ENCODE peak calls at places on chromosomes 3 and 15, in four cellular contexts. N is pancreas, M is stomach, Q is mammary epithelial cell. P is an unnamed sample.

GRCh38 chr3:11566916-11567315 is 76.8 kb downstream of the VGLL4 start:
- DNase-seq in N (no peak), M (no peak), Q (no peak), P (no peak)

GRCh38 chr3:148990211-148990610 is 1.1 kb upstream of the GYG1 start:
- DNase-seq in N (no peak), M (no peak), Q (no peak), P (no peak)

GRCh38 chr3:131216801-131217200 is 164.8 kb upstream of the NUDT16 start:
- DNase-seq in N (no peak), M (peak), Q (peak), P (peak)

GRCh38 chr15:25863067-25863967 is at the start of gene ATP10A:
- DNase-seq in N (no peak), M (no peak), Q (no peak), P (no peak)

GRCh38 chr15:89936051-89936792 is 23.5 kb upstream of the ARPIN start:
- DNase-seq in N (no peak), M (no peak), Q (no peak), P (no peak)

GRCh38 chr15:63436872-63437375 is 55.3 kb upstream of the CA12 start:
- DNase-seq in N (peak), M (peak), Q (peak), P (peak)

GRCh38 chr3:158248261-158248660 is 138.4 kb downstream of the RSRC1 start:
- DNase-seq in N (no peak), M (no peak), Q (no peak), P (no peak)

GRCh38 chr3:194937751-194938358 is 252.2 kb downstream of the FAM43A start:
- DNase-seq in N (no peak), M (no peak), Q (no peak), P (no peak)

GRCh38 chr3:45574067-45574494 is 20.5 kb upstream of the LIMD1 start:
- DNase-seq in N (no peak), M (no peak), Q (no peak), P (no peak)

GRCh38 chr15:86167816-86168215 is 88.1 kb downstream of the AGBL1 start:
- DNase-seq in N (no peak), M (no peak), Q (no peak), P (no peak)

GRCh38 chr3:33526787-33527186 is 86.6 kb upstream of the UBP1 start:
- DNase-seq in N (no peak), M (no peak), Q (no peak), P (no peak)

GRCh38 chr15:42107483-42107882 is 13.1 kb upstream of the PLA2G4D start:
- DNase-seq in N (no peak), M (peak), Q (peak), P (no peak)

GRCh38 chr3:158111861-158112260 is 2.0 kb downstream of the RSRC1 start:
- DNase-seq in N (no peak), M (no peak), Q (no peak), P (no peak)

GRCh38 chr3:126448141-126448892 is 27.4 kb downstream of the ZXDC start:
- DNase-seq in N (no peak), M (no peak), Q (no peak), P (no peak)

GRCh38 chr3:58116161-58116955 is 94.4 kb downstream of the DNASE1L3 start:
- DNase-seq in N (no peak), M (no peak), Q (no peak), P (no peak)

GRCh38 chr15:39852237-39852636 is 67.8 kb downstream of the GPR176 start:
- DNase-seq in N (no peak), M (no peak), Q (no peak), P (no peak)

GRCh38 chr3:196842567-196843434 is 24.9 kb upstream of the SENP5 start:
- DNase-seq in N (no peak), M (no peak), Q (no peak), P (no peak)
- H3K27ac ChIP-seq in N (no peak), M (no peak), Q (no peak), P (no peak)

DNA sequence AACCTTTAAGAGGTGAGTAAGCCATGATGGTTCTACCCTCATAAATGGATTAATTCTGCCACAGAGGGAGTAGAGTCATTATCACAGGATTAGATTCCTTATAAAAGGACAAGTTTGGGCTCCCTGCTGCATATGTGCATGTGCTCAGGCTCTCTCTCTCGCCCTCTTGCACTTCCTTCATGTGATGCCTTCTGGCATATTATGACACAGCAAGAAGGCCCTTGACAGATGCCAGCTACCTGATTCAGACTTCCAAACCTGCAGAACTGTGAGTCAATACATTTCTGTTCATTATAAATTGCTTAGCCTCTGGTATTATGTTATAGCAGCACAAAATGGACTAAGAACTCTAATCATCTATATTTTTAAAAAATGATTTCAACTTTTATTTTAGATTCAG is 205.3 kb downstream of the CTNNB1 start:
- DNase-seq in N (no peak), M (no peak), Q (peak), P (peak)
- H3K27ac ChIP-seq in N (no peak), M (no peak), Q (no peak), P (no peak)

GRCh38 chr3:147008886-147009285 is 397.5 kb downstream of the ZIC4 start:
- DNase-seq in N (peak), M (no peak), Q (no peak), P (no peak)
- H3K27ac ChIP-seq in N (peak), M (no peak), Q (no peak), P (no peak)

GRCh38 chr3:66439666-66440344 is 61.0 kb downstream of the LRIG1 start:
- DNase-seq in N (no peak), M (no peak), Q (no peak), P (no peak)

GRCh38 chr3:66443404-66443803 is 57.4 kb downstream of the LRIG1 start:
- DNase-seq in N (no peak), M (no peak), Q (no peak), P (no peak)

GRCh38 chr3:66442254-66443249 is 58.3 kb downstream of the LRIG1 start:
- DNase-seq in N (peak), M (peak), Q (peak), P (no peak)

GRCh38 chr3:66441692-66442091 is 59.1 kb downstream of the LRIG1 start:
- DNase-seq in N (no peak), M (no peak), Q (no peak), P (no peak)

GRCh38 chr3:66441124-66441523 is 59.7 kb downstream of the LRIG1 start:
- DNase-seq in N (no peak), M (no peak), Q (peak), P (no peak)
- H3K27ac ChIP-seq in N (peak), M (peak), Q (no peak), P (peak)

DNA sequence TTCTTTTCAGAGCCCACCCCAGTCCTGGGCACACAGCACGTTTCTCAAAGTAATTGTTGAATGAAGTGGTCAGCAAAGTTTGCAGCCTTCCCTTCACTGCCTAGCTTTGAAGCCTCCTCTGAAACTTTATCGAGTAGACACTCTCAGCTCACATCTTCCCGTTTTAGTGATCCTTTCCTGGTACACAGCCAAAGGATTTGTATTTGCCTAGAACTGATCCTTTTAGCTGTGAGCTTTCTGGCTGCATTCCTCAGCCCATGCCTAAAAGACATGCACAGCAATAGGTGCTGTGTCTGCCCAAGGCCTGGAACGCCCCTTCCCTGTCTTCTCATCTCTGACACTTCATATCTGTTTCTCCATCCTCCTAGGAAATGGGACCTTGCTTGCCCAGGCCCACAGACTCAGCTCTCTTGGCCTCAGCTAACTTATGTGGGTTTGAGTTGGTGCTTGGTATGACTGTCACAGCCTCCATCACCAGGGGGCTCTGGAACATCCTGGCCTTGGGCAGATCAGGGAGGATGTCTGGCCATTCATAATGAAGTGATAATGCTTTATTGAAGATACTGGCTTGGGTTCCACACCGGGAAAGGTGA is 156.8 kb upstream of the SMAD3 start:
- DNase-seq in N (no peak), M (no peak), Q (no peak), P (no peak)
- H3K27ac ChIP-seq in N (no peak), M (peak), Q (no peak), P (no peak)

GRCh38 chr3:66276705-66277274 is 56.0 kb downstream of the SLC25A26 start:
- DNase-seq in N (peak), M (peak), Q (peak), P (peak)
- H3K27ac ChIP-seq in N (no peak), M (no peak), Q (no peak), P (no peak)

P was measured in epithelial cell of prostate.